ENCODE peak calls at places on chromosomes 4 and X, in four cellular contexts. V, F, B and H are unnamed samples.

GRCh38 chr4:2083116-2083825 is 24.1 kb downstream of the NAT8L start:
- DNase-seq in V (no peak), F (no peak), B (no peak), H (no peak)

GRCh38 chr4:141636077-141636770 is at the start of gene IL15:
- DNase-seq in F (peak; percentile 48), V (peak; percentile 41), B (peak; percentile 65), H (peak; percentile 51)

GRCh38 chr4:156547439-156547838 is 424.2 kb downstream of the PDGFC start:
- DNase-seq in B (no peak), V (peak; percentile 95), F (no peak), H (peak; percentile 77)

GRCh38 chr4:55303818-55304217 is 42.2 kb upstream of the SRD5A3 start:
- DNase-seq in B (no peak), F (no peak), V (peak; percentile 61), H (peak; percentile 97)

GRCh38 chrX:105552395-105552794 is 269.9 kb upstream of the NRK start:
- DNase-seq in B (no peak), V (peak; percentile 76), F (no peak), H (peak; percentile 90)

GRCh38 chr4:187128971-187129370 is 405.3 kb upstream of the FAT1 start:
- DNase-seq in F (no peak), B (no peak), V (peak; percentile 5), H (peak; percentile 94)

GRCh38 chrX:34656842-34657780 is at the start of gene TMEM47:
- DNase-seq in F (peak; percentile 98), V (peak; percentile 58), B (no peak), H (peak; percentile 54)

GRCh38 chr4:65658117-65658516 is 12.2 kb downstream of the EPHA5 start:
- DNase-seq in F (peak; percentile 32), B (no peak), V (no peak), H (no peak)

GRCh38 chr4:84582302-84582987 is 482 bp upstream of the CDS1 start:
- DNase-seq in B (peak; percentile 91), V (peak; percentile 31), F (peak; percentile 98), H (peak; percentile 96)

GRCh38 chr4:176547005-176547404 is 227.2 kb downstream of the SPCS3 start:
- DNase-seq in B (no peak), V (peak; percentile 84), F (no peak), H (no peak)

GRCh38 chr4:109395694-109396093 is 37.9 kb upstream of the SEC24B start:
- DNase-seq in B (no peak), V (no peak), F (peak; percentile 31), H (no peak)

GRCh38 chrX:13092455-13092941 is 48.1 kb upstream of the FAM9C start:
- DNase-seq in F (no peak), B (no peak), V (no peak), H (no peak)

GRCh38 chrX:107226766-107227165 is 20.4 kb downstream of the DNAAF6 start:
- DNase-seq in V (no peak), F (no peak), B (no peak), H (no peak)

GRCh38 chrX:13272426-13272825 is 47.4 kb downstream of the ATXN3L start:
- DNase-seq in V (no peak), F (no peak), B (no peak), H (no peak)

GRCh38 chr4:148344382-148344781 is 97.8 kb downstream of the NR3C2 start:
- DNase-seq in V (no peak), B (no peak), F (no peak), H (no peak)

GRCh38 chrX:136907626-136908025 is 27.1 kb upstream of the RBMX start:
- DNase-seq in F (no peak), V (no peak), B (no peak), H (no peak)

GRCh38 chr4:185914583-185915199 is 102.7 kb upstream of the SORBS2 start:
- DNase-seq in F (no peak), B (no peak), V (peak; percentile 10), H (no peak)

GRCh38 chr4:152936446-152937279 is 540 bp downstream of the FHDC1 start:
- DNase-seq in B (no peak), V (peak; percentile 21), F (peak; percentile 71), H (peak; percentile 48)

GRCh38 chrX:42515939-42516338 is 262.0 kb downstream of the PPP1R2C start:
- DNase-seq in F (no peak), V (peak; percentile 8), B (no peak), H (peak; percentile 59)

GRCh38 chr4:188822698-188823097 is 683.5 kb downstream of the TRIML1 start:
- DNase-seq in V (no peak), B (no peak), F (peak; percentile 62), H (peak; percentile 6)

GRCh38 chrX:12791253-12792228 is at the start of gene PRPS2:
- DNase-seq in F (peak; percentile 80), V (peak; percentile 23), B (peak; percentile 68), H (peak; percentile 44)

GRCh38 chr4:40954119-40954668 is 204.4 kb downstream of the NSUN7 start:
- DNase-seq in B (no peak), V (no peak), F (no peak), H (no peak)

GRCh38 chrX:126552313-126553022 is at the start of gene DCAF12L1:
- DNase-seq in B (no peak), F (peak; percentile 48), V (no peak), H (no peak)

GRCh38 chr4:15035152-15035551 is 32.9 kb downstream of the CPEB2 start:
- DNase-seq in V (peak; percentile 13), B (no peak), F (no peak), H (peak; percentile 34)

GRCh38 chr4:18777190-18777589 is 755.6 kb upstream of the LCORL start:
- DNase-seq in B (no peak), V (no peak), F (no peak), H (no peak)

GRCh38 chr4:6687947-6688878 is 5.5 kb upstream of the S100P start:
- DNase-seq in B (no peak), F (no peak), V (no peak), H (peak; percentile 45)

GRCh38 chr4:16597829-16598228 is 300.6 kb downstream of the LDB2 start:
- DNase-seq in B (no peak), V (peak; percentile 23), F (peak; percentile 13), H (no peak)

GRCh38 chrX:51144828-51145442 is 187.7 kb upstream of the NUDT10 start:
- DNase-seq in V (peak; percentile 43), F (peak; percentile 76), B (no peak), H (peak; percentile 27)

GRCh38 chr4:153223418-153223792 is 19.2 kb downstream of the TRIM2 start:
- DNase-seq in F (no peak), B (no peak), V (no peak), H (peak; percentile 21)